ENCODE peak calls at places on chromosome 15, in six cellular contexts. G is AG09309, K is GM23338, Z is bronchial epithelial cell, P is tibial nerve, L is BJ. W is an unnamed sample.

GRCh38 chr15:39578851-39579486 is 1.9 kb upstream of the THBS1 start:
- DNase-seq in G (peak), K (peak), Z (no peak), P (no peak), L (no peak), W (peak)

GRCh38 chr15:45871121-45871855 is 236.5 kb downstream of the SQOR start:
- DNase-seq in G (peak), K (no peak), Z (peak), P (no peak), L (peak), W (no peak)

GRCh38 chr15:87877114-87877810 is 379.3 kb downstream of the NTRK3 start:
- DNase-seq in G (no peak), K (no peak), Z (no peak), P (no peak), L (no peak), W (no peak)

GRCh38 chr15:48361690-48362089 is 30.5 kb downstream of the DUT start:
- DNase-seq in G (no peak), K (no peak), Z (no peak), P (no peak), L (no peak), W (no peak)

GRCh38 chr15:78264304-78265136 is at the start of gene DNAJA4:
- DNase-seq in G (no peak), K (peak), Z (no peak), P (peak), L (no peak), W (peak)

GRCh38 chr15:72890043-72890442 is 106.5 kb upstream of the ADPGK start:
- DNase-seq in G (no peak), K (no peak), Z (no peak), P (no peak), L (no peak), W (no peak)

GRCh38 chr15:25707656-25708365 is 155.3 kb downstream of the ATP10A start:
- DNase-seq in G (no peak), K (peak), Z (no peak), P (no peak), L (no peak), W (peak)

GRCh38 chr15:81400640-81401236 is 26.7 kb upstream of the TMC3 start:
- DNase-seq in G (peak), K (peak), Z (peak), P (peak), L (no peak), W (peak)

GRCh38 chr15:77266708-77267387 is 153.1 kb downstream of the PEAK1 start:
- DNase-seq in G (peak), K (no peak), Z (peak), P (no peak), L (peak), W (no peak)

GRCh38 chr15:73650387-73651126 is 17.4 kb upstream of the NPTN start:
- DNase-seq in G (no peak), K (no peak), Z (peak), P (no peak), L (peak), W (no peak)

GRCh38 chr15:70509282-70510272 is 253.8 kb downstream of the UACA start:
- DNase-seq in G (no peak), K (no peak), Z (peak), P (no peak), L (no peak), W (no peak)

GRCh38 chr15:65579762-65580161 is 31.2 kb downstream of the INTS14 start:
- DNase-seq in G (no peak), K (no peak), Z (no peak), P (no peak), L (no peak), W (no peak)

GRCh38 chr15:38558714-38559059 is 5.9 kb downstream of the RASGRP1 start:
- DNase-seq in G (no peak), K (no peak), Z (peak), P (no peak), L (no peak), W (no peak)

GRCh38 chr15:81275711-81276417 is 48.1 kb downstream of the STARD5 start:
- DNase-seq in G (no peak), K (no peak), Z (no peak), P (no peak), L (no peak), W (no peak)

GRCh38 chr15:53835309-53835708 is 75.8 kb upstream of the WDR72 start:
- DNase-seq in G (no peak), K (no peak), Z (peak), P (no peak), L (no peak), W (no peak)

GRCh38 chr15:74319596-74320357 is 47.7 kb downstream of the CYP11A1 start:
- DNase-seq in G (no peak), K (peak), Z (no peak), P (no peak), L (no peak), W (peak)

GRCh38 chr15:58517682-58518525 is 86.1 kb downstream of the LIPC start:
- DNase-seq in G (no peak), K (no peak), Z (no peak), P (no peak), L (no peak), W (no peak)

GRCh38 chr15:56342653-56343052 is 22.6 kb upstream of the TEX9 start:
- DNase-seq in G (no peak), K (no peak), Z (peak), P (no peak), L (no peak), W (no peak)

GRCh38 chr15:85582076-85582718 is 201.8 kb downstream of the AKAP13 start:
- DNase-seq in G (no peak), K (no peak), Z (peak), P (peak), L (no peak), W (no peak)

GRCh38 chr15:41928100-41928499 is 34.2 kb upstream of the SPTBN5 start:
- DNase-seq in G (no peak), K (no peak), Z (no peak), P (no peak), L (no peak), W (no peak)

GRCh38 chr15:90583471-90584252 is 53.9 kb downstream of the CRTC3 start:
- DNase-seq in G (no peak), K (peak), Z (no peak), P (no peak), L (no peak), W (peak)

GRCh38 chr15:60539881-60540613 is 61.1 kb upstream of the ICE2 start:
- DNase-seq in G (no peak), K (no peak), Z (no peak), P (no peak), L (no peak), W (no peak)

GRCh38 chr15:74402873-74403589 is 30.7 kb downstream of the SEMA7A start:
- DNase-seq in G (no peak), K (no peak), Z (no peak), P (no peak), L (no peak), W (no peak)

GRCh38 chr15:40064231-40064894 is 25.4 kb upstream of the SRP14 start:
- DNase-seq in G (no peak), K (peak), Z (no peak), P (no peak), L (no peak), W (no peak)

GRCh38 chr15:22850055-22850454 is 11.6 kb downstream of the NIPA2 start:
- DNase-seq in G (no peak), K (no peak), Z (no peak), P (no peak), L (no peak), W (no peak)

GRCh38 chr15:57138260-57138895 is 219.9 kb downstream of the TCF12 start:
- DNase-seq in G (no peak), K (peak), Z (peak), P (peak), L (no peak), W (peak)

GRCh38 chr15:39851505-39852082 is 68.5 kb downstream of the GPR176 start:
- DNase-seq in G (no peak), K (no peak), Z (no peak), P (no peak), L (no peak), W (no peak)

GRCh38 chr15:73888224-73889041 is 15.1 kb downstream of the TBC1D21 start:
- DNase-seq in G (no peak), K (no peak), Z (no peak), P (no peak), L (no peak), W (no peak)

GRCh38 chr15:90174140-90174891 is 26.8 kb upstream of the SEMA4B start:
- DNase-seq in G (no peak), K (peak), Z (no peak), P (peak), L (no peak), W (peak)

GRCh38 chr15:88120021-88120420 is 136.5 kb downstream of the NTRK3 start:
- DNase-seq in G (no peak), K (no peak), Z (no peak), P (no peak), L (no peak), W (no peak)

GRCh38 chr15:84961707-84962106 is 19.9 kb upstream of the PDE8A start:
- DNase-seq in G (no peak), K (no peak), Z (no peak), P (no peak), L (no peak), W (no peak)

GRCh38 chr15:78574944-78575343 is 9.6 kb downstream of the CHRNA5 start:
- DNase-seq in G (no peak), K (no peak), Z (no peak), P (no peak), L (no peak), W (no peak)

GRCh38 chr15:56760186-56760585 is 26.9 kb upstream of the ZNF280D start:
- DNase-seq in G (peak), K (no peak), Z (no peak), P (no peak), L (peak), W (no peak)

GRCh38 chr15:90095521-90095959 is 6.7 kb downstream of the IDH2 start:
- DNase-seq in G (no peak), K (peak), Z (no peak), P (no peak), L (no peak), W (peak)

GRCh38 chr15:87752250-87752951 is 504.1 kb downstream of the NTRK3 start:
- DNase-seq in G (peak), K (no peak), Z (peak), P (peak), L (peak), W (no peak)

GRCh38 chr15:98651581-98652220 is 3.4 kb downstream of the IGF1R start:
- DNase-seq in G (no peak), K (no peak), Z (peak), P (peak), L (no peak), W (no peak)

GRCh38 chr15:98812711-98813441 is 164.5 kb downstream of the IGF1R start:
- DNase-seq in G (no peak), K (peak), Z (no peak), P (no peak), L (no peak), W (peak)

GRCh38 chr15:79834496-79834895 is 62.3 kb downstream of the MTHFS start:
- DNase-seq in G (no peak), K (no peak), Z (peak), P (peak), L (no peak), W (no peak)

GRCh38 chr15:95875141-95875643 is 455.3 kb upstream of the NR2F2 start:
- DNase-seq in G (peak), K (no peak), Z (peak), P (peak), L (peak), W (no peak)
- H3K4me3 ChIP-seq in G (no peak), K (no peak), Z (no peak), P (no peak), L (no peak), W (no peak)

GRCh38 chr15:29636140-29636539 is 186.1 kb downstream of the TJP1 start:
- DNase-seq in G (no peak), K (no peak), Z (no peak), P (no peak), L (no peak), W (no peak)

GRCh38 chr15:29633971-29634370 is 188.3 kb downstream of the TJP1 start:
- DNase-seq in G (no peak), K (no peak), Z (no peak), P (no peak), L (no peak), W (no peak)

GRCh38 chr15:29632671-29633406 is 189.4 kb downstream of the TJP1 start:
- DNase-seq in G (no peak), K (no peak), Z (peak), P (no peak), L (no peak), W (no peak)

GRCh38 chr15:29636921-29637320 is 185.3 kb downstream of the TJP1 start:
- DNase-seq in G (no peak), K (no peak), Z (no peak), P (no peak), L (no peak), W (no peak)

GRCh38 chr15:29631076-29632070 is 190.9 kb downstream of the TJP1 start:
- DNase-seq in G (no peak), K (peak), Z (no peak), P (no peak), L (no peak), W (peak)
- H3K4me3 ChIP-seq in G (no peak), K (no peak), Z (no peak), P (no peak), L (no peak), W (no peak)

GRCh38 chr15:43317566-43318184 is 12.7 kb downstream of the LCMT2 start:
- DNase-seq in G (no peak), K (no peak), Z (no peak), P (no peak), L (no peak), W (no peak)
- H3K4me3 ChIP-seq in G (no peak), K (no peak), Z (no peak), P (no peak), L (no peak), W (no peak)

GRCh38 chr15:51497806-51498205 is 124.8 kb downstream of the DMXL2 start:
- DNase-seq in G (no peak), K (no peak), Z (no peak), P (no peak), L (no peak), W (no peak)

GRCh38 chr15:51491941-51492340 is 130.6 kb downstream of the DMXL2 start:
- DNase-seq in G (no peak), K (peak), Z (no peak), P (no peak), L (no peak), W (no peak)

GRCh38 chr15:51492528-51492927 is 130.0 kb downstream of the DMXL2 start:
- DNase-seq in G (no peak), K (no peak), Z (no peak), P (no peak), L (no peak), W (no peak)

GRCh38 chr15:51493892-51494291 is 128.7 kb downstream of the DMXL2 start:
- DNase-seq in G (no peak), K (no peak), Z (peak), P (no peak), L (no peak), W (no peak)

DNA sequence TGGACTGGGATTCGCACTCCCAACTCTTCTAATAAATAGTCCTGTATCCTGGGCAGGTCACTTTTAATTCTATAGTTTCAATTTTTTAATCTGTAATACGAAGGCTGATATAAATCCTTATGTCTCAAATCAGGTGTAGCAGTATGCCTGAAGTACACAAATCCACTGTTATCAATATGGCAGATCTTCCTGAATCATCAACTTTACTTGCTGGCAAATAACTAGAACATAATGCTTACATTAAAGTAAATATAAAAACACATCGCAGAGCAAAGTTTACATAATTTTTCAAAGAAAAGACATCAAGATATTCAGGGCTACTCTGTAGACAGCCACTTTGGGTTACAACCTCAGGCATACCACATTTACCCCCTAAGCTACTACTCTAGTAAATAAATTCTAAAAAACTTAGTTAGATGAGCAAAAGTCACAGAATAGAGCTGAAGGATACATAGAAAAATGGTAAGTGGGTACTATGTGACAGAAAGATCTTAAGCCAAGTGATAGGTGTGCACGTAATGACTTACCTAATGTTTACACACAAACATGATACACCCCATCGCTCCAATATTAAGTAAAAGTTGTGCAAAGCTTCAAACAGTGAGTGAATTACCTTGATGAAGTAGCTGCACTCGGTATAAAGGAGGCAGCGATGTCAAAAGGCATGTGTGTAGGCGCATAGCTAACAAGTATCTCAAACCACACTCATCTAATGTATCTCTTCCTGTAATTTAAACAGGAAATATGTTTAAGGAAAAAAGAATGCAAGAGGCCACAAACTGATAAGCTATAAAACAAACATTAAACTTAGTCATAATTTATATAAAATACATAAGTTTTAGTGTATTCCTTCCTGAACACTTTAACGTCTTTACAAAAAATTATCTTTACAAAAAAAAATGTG is 127.9 kb downstream of the DMXL2 start:
- DNase-seq in G (no peak), K (no peak), Z (peak), P (no peak), L (no peak), W (no peak)
- H3K4me3 ChIP-seq in G (no peak), K (no peak), Z (no peak), P (no peak), L (no peak), W (no peak)

GRCh38 chr15:63041982-63042878 is at the start of gene TPM1:
- DNase-seq in G (peak), K (peak), Z (peak), P (peak), L (peak), W (peak)

GRCh38 chr15:63039811-63040210 is 2.7 kb upstream of the TPM1 start:
- DNase-seq in G (no peak), K (no peak), Z (no peak), P (no peak), L (no peak), W (no peak)

GRCh38 chr15:63040509-63040908 is 2.0 kb upstream of the TPM1 start:
- DNase-seq in G (no peak), K (peak), Z (peak), P (no peak), L (no peak), W (no peak)

GRCh38 chr15:63041402-63041977 is 1.1 kb upstream of the TPM1 start:
- DNase-seq in G (no peak), K (no peak), Z (no peak), P (no peak), L (no peak), W (peak)

DNA sequence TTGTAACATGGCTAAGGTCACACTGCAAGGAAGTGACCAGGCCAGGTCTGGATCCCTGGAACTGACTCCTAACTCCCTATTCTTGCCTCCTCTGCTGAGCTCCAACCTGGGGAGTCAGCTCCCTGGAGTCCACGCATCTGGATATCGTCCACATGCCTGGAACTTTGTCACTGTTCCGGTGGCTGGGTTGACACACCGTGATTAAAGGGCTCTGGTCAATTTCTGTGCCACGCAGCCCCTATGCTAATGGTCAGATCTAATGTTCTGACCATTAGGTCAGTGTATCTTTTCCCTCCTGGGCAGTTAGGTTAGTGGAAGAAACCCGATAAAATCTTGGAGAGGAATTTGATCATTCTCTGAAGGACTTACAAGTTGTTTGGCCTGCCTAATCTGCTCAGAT is 1.6 kb upstream of the TPM1 start:
- DNase-seq in G (no peak), K (no peak), Z (no peak), P (no peak), L (no peak), W (no peak)
- H3K4me3 ChIP-seq in G (no peak), K (peak), Z (no peak), P (no peak), L (no peak), W (no peak)

GRCh38 chr15:44308415-44308814 is 19.9 kb downstream of the GOLM2 start:
- DNase-seq in G (no peak), K (no peak), Z (no peak), P (no peak), L (no peak), W (no peak)
- H3K4me3 ChIP-seq in G (no peak), K (no peak), Z (no peak), P (no peak), L (no peak), W (no peak)

GRCh38 chr15:93880358-93880757 is 351.0 kb upstream of the MCTP2 start:
- DNase-seq in G (no peak), K (no peak), Z (no peak), P (no peak), L (no peak), W (no peak)

GRCh38 chr15:93881310-93881709 is 350.1 kb upstream of the MCTP2 start:
- DNase-seq in G (no peak), K (no peak), Z (no peak), P (no peak), L (no peak), W (no peak)

GRCh38 chr15:93882779-93883178 is 348.6 kb upstream of the MCTP2 start:
- DNase-seq in G (no peak), K (no peak), Z (no peak), P (no peak), L (no peak), W (no peak)

DNA sequence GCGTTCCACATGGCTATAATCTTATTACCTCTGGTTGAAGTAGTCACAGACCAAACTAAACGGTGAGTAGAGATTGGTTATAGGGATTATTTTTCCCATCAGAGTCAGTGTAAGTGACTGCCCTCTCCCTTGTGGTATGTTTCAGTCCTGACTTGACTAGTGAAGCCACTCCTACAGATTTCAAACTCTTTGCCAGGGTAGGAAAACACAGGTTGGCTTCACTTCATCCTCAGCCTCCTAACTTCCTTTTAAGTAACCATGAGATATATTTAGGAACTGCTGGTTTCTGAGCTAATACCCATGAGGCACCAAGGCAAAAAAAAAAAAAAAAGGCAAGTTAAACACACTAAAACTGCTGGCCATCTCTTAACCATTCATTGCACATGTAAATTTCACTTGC is 349.2 kb upstream of the MCTP2 start:
- DNase-seq in G (no peak), K (no peak), Z (no peak), P (no peak), L (no peak), W (no peak)
- H3K4me3 ChIP-seq in G (no peak), K (no peak), Z (no peak), P (no peak), L (no peak), W (no peak)

GRCh38 chr15:33328105-33328504 is 17.3 kb downstream of the RYR3 start:
- DNase-seq in G (no peak), K (no peak), Z (no peak), P (no peak), L (no peak), W (no peak)
- H3K4me3 ChIP-seq in G (no peak), K (no peak), Z (no peak), P (no peak), L (no peak), W (no peak)

GRCh38 chr15:92033723-92034122 is 180.2 kb downstream of the SLCO3A1 start:
- DNase-seq in G (no peak), K (no peak), Z (no peak), P (no peak), L (no peak), W (no peak)

GRCh38 chr15:92034227-92034626 is 180.7 kb downstream of the SLCO3A1 start:
- DNase-seq in G (no peak), K (no peak), Z (no peak), P (no peak), L (no peak), W (no peak)

GRCh38 chr15:92035961-92036360 is 182.5 kb downstream of the SLCO3A1 start:
- DNase-seq in G (no peak), K (no peak), Z (no peak), P (no peak), L (no peak), W (no peak)

GRCh38 chr15:92033319-92033718 is 179.8 kb downstream of the SLCO3A1 start:
- DNase-seq in G (no peak), K (no peak), Z (no peak), P (no peak), L (no peak), W (no peak)

GRCh38 chr15:92037446-92037845 is 183.9 kb downstream of the SLCO3A1 start:
- DNase-seq in G (no peak), K (no peak), Z (no peak), P (no peak), L (no peak), W (no peak)
- H3K4me3 ChIP-seq in G (no peak), K (peak), Z (no peak), P (no peak), L (no peak), W (no peak)